ENCODE peak calls at places on chromosome 9, in four cellular contexts. Y is SK-N-SH, R is A549, E is HepG2. K is an unnamed sample.

GRCh38 chr9:12162101-12162500 is 531.1 kb upstream of the TYRP1 start:
- DNase-seq in Y (no peak), R (no peak), E (no peak), K (no peak)

GRCh38 chr9:14062449-14063187 is 251.3 kb downstream of the NFIB start:
- DNase-seq in Y (peak; percentile 53), R (no peak), E (no peak), K (no peak)

GRCh38 chr9:128550226-128550625 is 2.2 kb upstream of the SPTAN1 start:
- DNase-seq in Y (no peak), R (no peak), E (no peak), K (no peak)

GRCh38 chr9:126696091-126696763 is 82.5 kb downstream of the LMX1B start:
- DNase-seq in Y (peak; percentile 44), R (no peak), E (no peak), K (no peak)

GRCh38 chr9:7117676-7118561 is 360.1 kb downstream of the KDM4C start:
- DNase-seq in Y (no peak), R (no peak), E (no peak), K (no peak)

GRCh38 chr9:134025606-134026541 is 593 bp downstream of the BRD3OS start:
- DNase-seq in Y (peak; percentile 77), R (peak; percentile 25), E (peak; percentile 36), K (peak; percentile 49)

GRCh38 chr9:97527626-97528528 is 26.4 kb downstream of the TMOD1 start:
- DNase-seq in Y (no peak), R (no peak), E (no peak), K (no peak)

GRCh38 chr9:123365881-123366528 is 10.0 kb downstream of the CRB2 start:
- DNase-seq in Y (no peak), R (no peak), E (no peak), K (no peak)

GRCh38 chr9:16637218-16637617 is 233.3 kb downstream of the BNC2 start:
- DNase-seq in Y (no peak), R (peak; percentile 25), E (no peak), K (no peak)

GRCh38 chr9:11356101-11356500 is 743.3 kb upstream of the PTPRD start:
- DNase-seq in Y (no peak), R (no peak), E (no peak), K (no peak)

GRCh38 chr9:93675336-93676150 is 99.2 kb downstream of the PHF2 start:
- DNase-seq in Y (peak; percentile 18), R (no peak), E (no peak), K (no peak)

GRCh38 chr9:78543353-78543752 is 246.4 kb downstream of the PSAT1 start:
- DNase-seq in Y (no peak), R (no peak), E (no peak), K (no peak)

GRCh38 chr9:19965336-19965735 is 176.5 kb upstream of the SLC24A2 start:
- DNase-seq in Y (no peak), R (no peak), E (no peak), K (no peak)

GRCh38 chr9:5587024-5587423 is 41.9 kb upstream of the RIC1 start:
- DNase-seq in Y (no peak), R (no peak), E (no peak), K (no peak)

GRCh38 chr9:137433916-137434431 is 7.2 kb downstream of the ENTPD8 start:
- DNase-seq in Y (no peak), R (no peak), E (no peak), K (no peak)

GRCh38 chr9:13424204-13424603 is 144.7 kb upstream of the MPDZ start:
- DNase-seq in Y (no peak), R (peak; percentile 4), E (no peak), K (no peak)

GRCh38 chr9:74653437-74654080 is 156.4 kb downstream of the RORB start:
- DNase-seq in Y (no peak), R (no peak), E (no peak), K (no peak)

GRCh38 chr9:3969846-3970245 is 330.0 kb downstream of the GLIS3 start:
- DNase-seq in Y (no peak), R (no peak), E (no peak), K (no peak)

GRCh38 chr9:88789785-88790184 is 201.5 kb upstream of the S1PR3 start:
- DNase-seq in Y (no peak), R (no peak), E (no peak), K (no peak)

GRCh38 chr9:89317282-89317681 is 1.0 kb upstream of the SECISBP2 start:
- DNase-seq in Y (no peak), R (no peak), E (no peak), K (no peak)

GRCh38 chr9:111992523-111992922 is 95.9 kb downstream of the UGCG start:
- DNase-seq in Y (no peak), R (no peak), E (no peak), K (no peak)
- H3K4me3 ChIP-seq in Y (no peak overlapping the region), R (no peak overlapping the region), E (no peak overlapping the region), K (no peak overlapping the region)

GRCh38 chr9:37707748-37708147 is 45.9 kb upstream of the TRMT10B start:
- DNase-seq in Y (no peak), R (no peak), E (no peak), K (no peak)

GRCh38 chr9:37706290-37706689 is 47.3 kb upstream of the TRMT10B start:
- DNase-seq in Y (no peak), R (no peak), E (no peak), K (no peak)

GRCh38 chr9:37710039-37710438 is 43.6 kb upstream of the TRMT10B start:
- DNase-seq in Y (no peak), R (no peak), E (no peak), K (peak; percentile 6)

GRCh38 chr9:37700900-37701299 is 50.1 kb downstream of the FRMPD1 start:
- DNase-seq in Y (no peak), R (no peak), E (peak; percentile 67), K (no peak)

DNA sequence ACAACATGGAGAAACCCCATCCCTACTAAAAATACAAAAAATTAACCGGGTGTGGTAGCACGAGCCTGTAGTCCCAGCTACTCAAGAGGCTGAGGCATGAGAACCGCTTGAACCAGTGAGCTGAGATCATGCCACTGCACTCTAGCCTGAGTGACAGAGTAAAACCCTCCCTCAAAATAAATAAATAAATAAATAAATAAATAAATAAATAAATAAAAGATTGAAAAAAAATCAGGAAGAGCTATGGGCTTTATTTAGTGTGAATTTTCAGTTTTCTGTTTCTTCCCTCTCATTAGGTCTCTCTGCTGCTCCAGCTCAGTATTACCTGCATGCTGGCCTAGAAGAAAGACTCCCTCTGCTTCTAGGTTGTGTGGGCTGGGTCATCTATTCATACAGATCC is 47.8 kb upstream of the TRMT10B start:
- DNase-seq in Y (no peak), R (no peak), E (no peak), K (no peak)
- TF ChIP-seq REST in Y (no peak), R (no peak), E (no peak), K (no peak)

GRCh38 chr9:121738391-121738790 is 87.0 kb downstream of the DAB2IP start:
- DNase-seq in Y (no peak), R (no peak), E (no peak), K (no peak)
- H3K4me3 ChIP-seq in Y (no peak overlapping the region), R (no peak overlapping the region), E (peak overlapping the region; percentile 83), K (no peak overlapping the region)

DNA sequence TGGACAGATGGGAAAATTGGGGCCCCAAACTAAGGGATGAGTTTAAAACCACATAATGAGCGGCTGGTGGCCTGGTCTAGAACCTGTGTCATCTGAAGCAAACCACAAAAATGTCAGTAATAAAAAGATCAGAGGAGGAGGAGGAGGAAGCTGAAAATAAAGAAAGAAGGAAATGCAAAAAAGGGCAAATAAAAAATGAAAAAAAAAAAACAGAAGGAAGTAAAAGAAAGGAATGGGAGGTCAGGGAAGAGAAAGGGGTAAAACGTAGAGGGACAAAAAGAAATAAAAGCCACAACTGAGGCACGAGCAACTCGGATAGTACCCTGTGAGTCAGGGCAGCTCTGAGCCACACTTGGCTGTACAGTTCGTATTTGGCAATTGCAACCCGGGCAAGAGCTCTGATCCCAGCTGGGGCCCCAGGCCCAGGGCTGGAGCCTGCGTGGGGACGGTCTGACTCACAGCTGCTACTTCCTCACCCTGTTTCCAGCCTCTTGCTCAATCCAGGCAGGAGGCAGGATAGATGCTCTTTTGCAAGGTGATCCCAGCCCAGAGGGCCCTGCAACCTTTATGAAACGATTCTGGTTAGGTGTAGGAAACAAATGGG is 137.9 kb upstream of the TRIM32 start:
- DNase-seq in Y (no peak), R (peak; percentile 89), E (peak; percentile 91), K (peak; percentile 88)
- TF ChIP-seq REST in Y (peak; percentile 20), R (no peak), E (peak; percentile 19), K (no peak)

GRCh38 chr9:28868224-28868623 is 1294.9 kb upstream of the C9orf72 start:
- DNase-seq in Y (no peak), R (no peak), E (no peak), K (no peak)
- H3K4me3 ChIP-seq in Y (no peak overlapping the region), R (no peak overlapping the region), E (no peak overlapping the region), K (no peak overlapping the region)

GRCh38 chr9:81578606-81579005 is 110.7 kb downstream of the TLE1 start:
- DNase-seq in Y (no peak), R (no peak), E (no peak), K (no peak)
- TF ChIP-seq REST in Y (no peak), R (no peak), E (no peak), K (no peak)

K was measured in HL-60.